ENCODE peak calls at places on chromosomes 7 and 10, in ten cellular contexts. X is stimulated activated CD8-positive, alpha-beta memory T cell treated with anti-CD3 and anti-CD28 coated beads, Interleukin-2, amount 100 ng/mL, for 48 hours; K is M059J; L is foreskin melanocyte; A is cardiac fibroblast; Z is GM04503; T is tibial nerve; E is EL; I is NCI-H2081; C is astrocyte. W is an unnamed sample.

GRCh38 chr7:22159341-22159740 is 197.6 kb downstream of the RAPGEF5 start:
- DNase-seq in X (no peak), K (no peak), L (no peak), A (no peak), Z (no peak), T (no peak), E (no peak), I (no peak), C (no peak), W (no peak)

GRCh38 chr7:3056713-3057388 is 13.2 kb upstream of the CARD11 start:
- DNase-seq in X (no peak), K (no peak), L (no peak), A (no peak), Z (no peak), T (no peak), E (no peak), I (peak), C (no peak), W (no peak)

GRCh38 chr7:102146122-102146521 is 140.5 kb upstream of the SH2B2 start:
- DNase-seq in X (no peak), K (no peak), L (no peak), A (peak), Z (no peak), T (no peak), E (no peak), I (no peak), C (no peak), W (no peak)

GRCh38 chr10:99346247-99346646 is 17.1 kb downstream of the CNNM1 start:
- DNase-seq in X (no peak), K (peak), L (no peak), A (peak), Z (no peak), T (no peak), E (peak), I (peak), C (peak), W (no peak)

GRCh38 chr7:92716825-92717580 is 119.4 kb downstream of the CDK6 start:
- DNase-seq in X (no peak), K (no peak), L (peak), A (no peak), Z (no peak), T (no peak), E (no peak), I (no peak), C (no peak), W (no peak)

GRCh38 chr10:60963441-60964256 is 19.7 kb upstream of the RHOBTB1 start:
- DNase-seq in X (no peak), K (peak), L (no peak), A (peak), Z (no peak), T (no peak), E (peak), I (peak), C (peak), W (no peak)

GRCh38 chr10:33163941-33164824 is 170.3 kb downstream of the NRP1 start:
- DNase-seq in X (no peak), K (peak), L (peak), A (peak), Z (no peak), T (no peak), E (peak), I (peak), C (peak), W (no peak)

GRCh38 chr10:129365767-129366400 is 101.2 kb upstream of the MGMT start:
- DNase-seq in X (peak), K (no peak), L (no peak), A (no peak), Z (no peak), T (no peak), E (no peak), I (no peak), C (no peak), W (no peak)

GRCh38 chr10:98376485-98376884 is 38.5 kb downstream of the PYROXD2 start:
- DNase-seq in X (no peak), K (peak), L (no peak), A (no peak), Z (no peak), T (no peak), E (no peak), I (no peak), C (peak), W (no peak)